ENCODE peak calls at places on chromosomes 1 and 21, in ten cellular contexts. D, U, A, R, V, W, C, P, B and M are unnamed samples.

GRCh38 chr1:232844791-232845190 is 39.6 kb downstream of the MAP10 start:
- DNase-seq in D (no peak), U (peak), A (peak), R (no peak), V (no peak), W (no peak), C (no peak), P (no peak), B (no peak), M (no peak)

GRCh38 chr21:46457801-46458314 is 833 bp upstream of the DIP2A start:
- DNase-seq in D (peak), U (peak), A (peak), R (peak), V (no peak), W (peak), C (peak), P (peak), B (peak), M (peak)

GRCh38 chr1:62508187-62508758 is 71.4 kb downstream of the USP1 start:
- DNase-seq in D (no peak), U (peak), A (peak), R (no peak), V (no peak), W (no peak), C (no peak), P (no peak), B (peak), M (no peak)

GRCh38 chr1:181152892-181153633 is 64.6 kb downstream of the IER5 start:
- DNase-seq in D (peak), U (peak), A (peak), R (peak), V (peak), W (peak), C (peak), P (peak), B (peak), M (peak)

GRCh38 chr1:201761871-201762270 is 67.1 kb upstream of the IPO9 start:
- DNase-seq in D (no peak), U (no peak), A (no peak), R (no peak), V (no peak), W (no peak), C (no peak), P (no peak), B (no peak), M (no peak)

GRCh38 chr1:1063945-1064831 is 9.9 kb downstream of the RNF223 start:
- DNase-seq in D (no peak), U (peak), A (peak), R (peak), V (peak), W (peak), C (peak), P (no peak), B (peak), M (peak)

GRCh38 chr1:32454726-32455125 is 10.1 kb upstream of the ZBTB8B start:
- DNase-seq in D (peak), U (no peak), A (peak), R (peak), V (no peak), W (no peak), C (no peak), P (no peak), B (no peak), M (no peak)

GRCh38 chr1:55049914-55050278 is 10.5 kb downstream of the PCSK9 start:
- DNase-seq in D (peak), U (peak), A (peak), R (peak), V (no peak), W (no peak), C (no peak), P (peak), B (no peak), M (no peak)

GRCh38 chr1:235295902-235296350 is 32.1 kb downstream of the ARID4B start:
- DNase-seq in D (no peak), U (peak), A (peak), R (no peak), V (no peak), W (no peak), C (no peak), P (no peak), B (no peak), M (no peak)

GRCh38 chr1:246527402-246528088 is 20.5 kb upstream of the SMYD3 start:
- DNase-seq in D (no peak), U (no peak), A (no peak), R (no peak), V (no peak), W (no peak), C (no peak), P (no peak), B (no peak), M (peak)

GRCh38 chr1:67390041-67390887 is 39.9 kb downstream of the SERBP1 start:
- DNase-seq in D (no peak), U (peak), A (peak), R (no peak), V (no peak), W (no peak), C (no peak), P (no peak), B (no peak), M (no peak)

DNA sequence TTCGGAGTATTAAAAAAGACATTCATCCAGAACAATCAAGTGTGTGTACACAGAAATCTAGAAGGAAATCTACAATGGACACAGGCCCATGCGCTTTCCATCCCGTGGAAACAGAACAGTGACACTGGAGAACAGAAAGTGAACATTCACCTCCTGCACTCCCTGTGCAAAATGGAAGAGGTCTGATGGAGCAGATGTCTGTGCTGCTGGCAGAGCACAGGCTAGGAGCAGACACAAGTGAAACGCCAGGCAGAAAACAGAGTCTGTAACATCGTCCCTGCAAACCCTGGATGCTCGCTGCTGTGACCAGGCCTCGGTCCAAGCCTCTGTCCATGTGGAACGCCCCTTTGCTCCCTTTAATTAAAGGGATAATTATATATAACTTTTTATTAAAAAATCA is 36.1 kb downstream of the SLC45A1 start:
- DNase-seq in D (no peak), U (no peak), A (no peak), R (peak), V (no peak), W (no peak), C (no peak), P (no peak), B (no peak), M (no peak)
- H3K27ac ChIP-seq in D (no peak), U (no peak), A (no peak), R (no peak), V (peak), W (no peak), C (peak), P (no peak), B (peak), M (no peak)

GRCh38 chr1:200150721-200151120 is 123.2 kb downstream of the NR5A2 start:
- DNase-seq in D (no peak), U (peak), A (peak), R (no peak), V (no peak), W (no peak), C (no peak), P (no peak), B (no peak), M (peak)
- H3K4me3 ChIP-seq in D (no peak), U (no peak), A (no peak), R (no peak), V (no peak), W (no peak), C (no peak), P (no peak), B (no peak), M (no peak)

GRCh38 chr21:25887166-25887565 is 152.4 kb downstream of the GABPA start:
- DNase-seq in D (no peak), U (no peak), A (no peak), R (no peak), V (no peak), W (no peak), C (no peak), P (no peak), B (no peak), M (no peak)
- TF ChIP-seq CTCF in D (no peak), U (peak), A (peak), R (no peak), V (no peak), W (peak), C (no peak), P (no peak), B (no peak), M (no peak)

GRCh38 chr1:156928043-156928602 is 7.7 kb downstream of the LRRC71 start:
- DNase-seq in D (no peak), U (no peak), A (no peak), R (no peak), V (no peak), W (no peak), C (no peak), P (no peak), B (no peak), M (no peak)
- H3K27ac ChIP-seq in D (no peak), U (no peak), A (no peak), R (no peak), V (no peak), W (no peak), C (no peak), P (no peak), B (no peak), M (no peak)

GRCh38 chr1:15207031-15207828 is 39.8 kb upstream of the FHAD1 start:
- DNase-seq in D (peak), U (no peak), A (no peak), R (no peak), V (no peak), W (peak), C (no peak), P (no peak), B (no peak), M (no peak)
- H3K4me3 ChIP-seq in D (peak), U (no peak), A (no peak), R (no peak), V (no peak), W (no peak), C (no peak), P (no peak), B (no peak), M (no peak)